ENCODE peak calls at places on chromosome 7, in seven cellular contexts. One of them, this sample, is unnamed.

GRCh38 chr7:111168182-111168581 is 77.3 kb downstream of the LRRN3 start:
- DNase-seq in activated T-cell treated with anti-CD3 and anti-CD28 coated beads for 1 hour: no peak
- DNase-seq in central memory CD8-positive, alpha-beta T cell: no peak
- DNase-seq in WTC11: no peak
- DNase-seq in AG10803: peak
- DNase-seq in CD4-positive, CD25-positive, alpha-beta regulatory T cell: no peak
- DNase-seq in T-cell: no peak
- DNase-seq in this sample: no peak

GRCh38 chr7:98701372-98701771 is 84.3 kb downstream of the NPTX2 start:
- DNase-seq in activated T-cell treated with anti-CD3 and anti-CD28 coated beads for 1 hour: no peak
- DNase-seq in central memory CD8-positive, alpha-beta T cell: no peak
- DNase-seq in WTC11: no peak
- DNase-seq in AG10803: no peak
- DNase-seq in CD4-positive, CD25-positive, alpha-beta regulatory T cell: no peak
- DNase-seq in T-cell: no peak
- DNase-seq in this sample: no peak

GRCh38 chr7:103127006-103127405 is 21.9 kb downstream of the NAPEPLD start:
- DNase-seq in activated T-cell treated with anti-CD3 and anti-CD28 coated beads for 1 hour: no peak
- DNase-seq in central memory CD8-positive, alpha-beta T cell: no peak
- DNase-seq in WTC11: no peak
- DNase-seq in AG10803: no peak
- DNase-seq in CD4-positive, CD25-positive, alpha-beta regulatory T cell: no peak
- DNase-seq in T-cell: no peak
- DNase-seq in this sample: no peak

GRCh38 chr7:158782638-158783490 is 46.4 kb downstream of the ESYT2 start:
- DNase-seq in activated T-cell treated with anti-CD3 and anti-CD28 coated beads for 1 hour: no peak
- DNase-seq in central memory CD8-positive, alpha-beta T cell: no peak
- DNase-seq in WTC11: no peak
- DNase-seq in AG10803: peak
- DNase-seq in CD4-positive, CD25-positive, alpha-beta regulatory T cell: no peak
- DNase-seq in T-cell: no peak
- DNase-seq in this sample: no peak

GRCh38 chr7:47382200-47382599 is 199.7 kb downstream of the TNS3 start:
- DNase-seq in activated T-cell treated with anti-CD3 and anti-CD28 coated beads for 1 hour: no peak
- DNase-seq in central memory CD8-positive, alpha-beta T cell: no peak
- DNase-seq in WTC11: no peak
- DNase-seq in AG10803: no peak
- DNase-seq in CD4-positive, CD25-positive, alpha-beta regulatory T cell: no peak
- DNase-seq in T-cell: no peak
- DNase-seq in this sample: no peak

GRCh38 chr7:134547738-134548054 is 1.2 kb upstream of the AKR1B15 start:
- DNase-seq in activated T-cell treated with anti-CD3 and anti-CD28 coated beads for 1 hour: no peak
- DNase-seq in central memory CD8-positive, alpha-beta T cell: no peak
- DNase-seq in WTC11: peak
- DNase-seq in AG10803: peak
- DNase-seq in CD4-positive, CD25-positive, alpha-beta regulatory T cell: no peak
- DNase-seq in T-cell: no peak
- DNase-seq in this sample: peak

GRCh38 chr7:107971613-107972012 is 31.3 kb downstream of the LAMB1 start:
- DNase-seq in activated T-cell treated with anti-CD3 and anti-CD28 coated beads for 1 hour: no peak
- DNase-seq in central memory CD8-positive, alpha-beta T cell: no peak
- DNase-seq in WTC11: no peak
- DNase-seq in AG10803: peak
- DNase-seq in CD4-positive, CD25-positive, alpha-beta regulatory T cell: no peak
- DNase-seq in T-cell: no peak
- DNase-seq in this sample: no peak

GRCh38 chr7:24419070-24419469 is 135.1 kb downstream of the NPY start:
- DNase-seq in activated T-cell treated with anti-CD3 and anti-CD28 coated beads for 1 hour: no peak
- DNase-seq in central memory CD8-positive, alpha-beta T cell: no peak
- DNase-seq in WTC11: no peak
- DNase-seq in AG10803: peak
- DNase-seq in CD4-positive, CD25-positive, alpha-beta regulatory T cell: peak
- DNase-seq in T-cell: no peak
- DNase-seq in this sample: no peak

GRCh38 chr7:4093035-4093434 is 589.1 kb upstream of the FOXK1 start:
- DNase-seq in activated T-cell treated with anti-CD3 and anti-CD28 coated beads for 1 hour: no peak
- DNase-seq in central memory CD8-positive, alpha-beta T cell: no peak
- DNase-seq in WTC11: no peak
- DNase-seq in AG10803: no peak
- DNase-seq in CD4-positive, CD25-positive, alpha-beta regulatory T cell: no peak
- DNase-seq in T-cell: no peak
- DNase-seq in this sample: no peak

GRCh38 chr7:36607741-36608140 is 116.6 kb downstream of the AOAH start:
- DNase-seq in activated T-cell treated with anti-CD3 and anti-CD28 coated beads for 1 hour: no peak
- DNase-seq in central memory CD8-positive, alpha-beta T cell: no peak
- DNase-seq in WTC11: no peak
- DNase-seq in AG10803: no peak
- DNase-seq in CD4-positive, CD25-positive, alpha-beta regulatory T cell: no peak
- DNase-seq in T-cell: no peak
- DNase-seq in this sample: no peak

GRCh38 chr7:55436457-55436856 is 71.3 kb downstream of the LANCL2 start:
- DNase-seq in activated T-cell treated with anti-CD3 and anti-CD28 coated beads for 1 hour: no peak
- DNase-seq in central memory CD8-positive, alpha-beta T cell: no peak
- DNase-seq in WTC11: no peak
- DNase-seq in AG10803: no peak
- DNase-seq in CD4-positive, CD25-positive, alpha-beta regulatory T cell: no peak
- DNase-seq in T-cell: no peak
- DNase-seq in this sample: no peak

GRCh38 chr7:132577206-132578049 is 1.2 kb upstream of the PLXNA4 start:
- DNase-seq in activated T-cell treated with anti-CD3 and anti-CD28 coated beads for 1 hour: no peak
- DNase-seq in central memory CD8-positive, alpha-beta T cell: no peak
- DNase-seq in WTC11: peak
- DNase-seq in AG10803: peak
- DNase-seq in CD4-positive, CD25-positive, alpha-beta regulatory T cell: no peak
- DNase-seq in T-cell: no peak
- DNase-seq in this sample: no peak

GRCh38 chr7:128105228-128106022 is 74.2 kb upstream of the LRRC4 start:
- DNase-seq in activated T-cell treated with anti-CD3 and anti-CD28 coated beads for 1 hour: no peak
- DNase-seq in central memory CD8-positive, alpha-beta T cell: no peak
- DNase-seq in WTC11: no peak
- DNase-seq in AG10803: no peak
- DNase-seq in CD4-positive, CD25-positive, alpha-beta regulatory T cell: no peak
- DNase-seq in T-cell: no peak
- DNase-seq in this sample: no peak

GRCh38 chr7:141702047-141702567 is at the start of gene DENND11:
- DNase-seq in activated T-cell treated with anti-CD3 and anti-CD28 coated beads for 1 hour: peak
- DNase-seq in central memory CD8-positive, alpha-beta T cell: peak
- DNase-seq in WTC11: peak
- DNase-seq in AG10803: peak
- DNase-seq in CD4-positive, CD25-positive, alpha-beta regulatory T cell: peak
- DNase-seq in T-cell: peak
- DNase-seq in this sample: no peak

GRCh38 chr7:130491841-130492518 is at the start of gene MEST:
- DNase-seq in activated T-cell treated with anti-CD3 and anti-CD28 coated beads for 1 hour: no peak
- DNase-seq in central memory CD8-positive, alpha-beta T cell: no peak
- DNase-seq in WTC11: peak
- DNase-seq in AG10803: no peak
- DNase-seq in CD4-positive, CD25-positive, alpha-beta regulatory T cell: no peak
- DNase-seq in T-cell: no peak
- DNase-seq in this sample: no peak

GRCh38 chr7:25926009-25926408 is 226.0 kb upstream of the NFE2L3 start:
- DNase-seq in activated T-cell treated with anti-CD3 and anti-CD28 coated beads for 1 hour: no peak
- DNase-seq in central memory CD8-positive, alpha-beta T cell: no peak
- DNase-seq in WTC11: no peak
- DNase-seq in AG10803: no peak
- DNase-seq in CD4-positive, CD25-positive, alpha-beta regulatory T cell: no peak
- DNase-seq in T-cell: no peak
- DNase-seq in this sample: no peak

GRCh38 chr7:92375013-92375412 is 72.3 kb upstream of the GATAD1 start:
- DNase-seq in activated T-cell treated with anti-CD3 and anti-CD28 coated beads for 1 hour: no peak
- DNase-seq in central memory CD8-positive, alpha-beta T cell: no peak
- DNase-seq in WTC11: no peak
- DNase-seq in AG10803: peak
- DNase-seq in CD4-positive, CD25-positive, alpha-beta regulatory T cell: no peak
- DNase-seq in T-cell: no peak
- DNase-seq in this sample: no peak

GRCh38 chr7:137591444-137591843 is 247.9 kb upstream of the PTN start:
- DNase-seq in activated T-cell treated with anti-CD3 and anti-CD28 coated beads for 1 hour: no peak
- DNase-seq in central memory CD8-positive, alpha-beta T cell: no peak
- DNase-seq in WTC11: no peak
- DNase-seq in AG10803: peak
- DNase-seq in CD4-positive, CD25-positive, alpha-beta regulatory T cell: no peak
- DNase-seq in T-cell: no peak
- DNase-seq in this sample: no peak

GRCh38 chr7:32943654-32944030 is 13.6 kb upstream of the FKBP9 start:
- DNase-seq in activated T-cell treated with anti-CD3 and anti-CD28 coated beads for 1 hour: no peak
- DNase-seq in central memory CD8-positive, alpha-beta T cell: no peak
- DNase-seq in WTC11: no peak
- DNase-seq in AG10803: no peak
- DNase-seq in CD4-positive, CD25-positive, alpha-beta regulatory T cell: no peak
- DNase-seq in T-cell: no peak
- DNase-seq in this sample: no peak

GRCh38 chr7:42071372-42072261 is 165.4 kb downstream of the GLI3 start:
- DNase-seq in activated T-cell treated with anti-CD3 and anti-CD28 coated beads for 1 hour: no peak
- DNase-seq in central memory CD8-positive, alpha-beta T cell: no peak
- DNase-seq in WTC11: no peak
- DNase-seq in AG10803: peak
- DNase-seq in CD4-positive, CD25-positive, alpha-beta regulatory T cell: no peak
- DNase-seq in T-cell: no peak
- DNase-seq in this sample: no peak

GRCh38 chr7:17516768-17517167 is 218.3 kb downstream of the AHR start:
- DNase-seq in activated T-cell treated with anti-CD3 and anti-CD28 coated beads for 1 hour: no peak
- DNase-seq in central memory CD8-positive, alpha-beta T cell: no peak
- DNase-seq in WTC11: no peak
- DNase-seq in AG10803: peak
- DNase-seq in CD4-positive, CD25-positive, alpha-beta regulatory T cell: no peak
- DNase-seq in T-cell: no peak
- DNase-seq in this sample: no peak

GRCh38 chr7:138074121-138074520 is 2.1 kb upstream of the AKR1D1 start:
- DNase-seq in activated T-cell treated with anti-CD3 and anti-CD28 coated beads for 1 hour: no peak
- DNase-seq in central memory CD8-positive, alpha-beta T cell: no peak
- DNase-seq in WTC11: no peak
- DNase-seq in AG10803: no peak
- DNase-seq in CD4-positive, CD25-positive, alpha-beta regulatory T cell: no peak
- DNase-seq in T-cell: no peak
- DNase-seq in this sample: no peak

GRCh38 chr7:94062372-94062771 is 58.2 kb upstream of the BET1 start:
- DNase-seq in activated T-cell treated with anti-CD3 and anti-CD28 coated beads for 1 hour: no peak
- DNase-seq in central memory CD8-positive, alpha-beta T cell: no peak
- DNase-seq in WTC11: no peak
- DNase-seq in AG10803: peak
- DNase-seq in CD4-positive, CD25-positive, alpha-beta regulatory T cell: no peak
- DNase-seq in T-cell: no peak
- DNase-seq in this sample: no peak

GRCh38 chr7:132969520-132969919 is 112.4 kb downstream of the CHCHD3 start:
- DNase-seq in activated T-cell treated with anti-CD3 and anti-CD28 coated beads for 1 hour: no peak
- DNase-seq in central memory CD8-positive, alpha-beta T cell: no peak
- DNase-seq in WTC11: no peak
- DNase-seq in AG10803: no peak
- DNase-seq in CD4-positive, CD25-positive, alpha-beta regulatory T cell: no peak
- DNase-seq in T-cell: no peak
- DNase-seq in this sample: no peak

GRCh38 chr7:140021603-140022002 is 41.1 kb downstream of the PARP12 start:
- DNase-seq in activated T-cell treated with anti-CD3 and anti-CD28 coated beads for 1 hour: no peak
- DNase-seq in central memory CD8-positive, alpha-beta T cell: no peak
- DNase-seq in WTC11: no peak
- DNase-seq in AG10803: no peak
- DNase-seq in CD4-positive, CD25-positive, alpha-beta regulatory T cell: no peak
- DNase-seq in T-cell: no peak
- DNase-seq in this sample: no peak

GRCh38 chr7:122944682-122945303 is 50.7 kb downstream of the TAS2R16 start:
- DNase-seq in activated T-cell treated with anti-CD3 and anti-CD28 coated beads for 1 hour: no peak
- DNase-seq in central memory CD8-positive, alpha-beta T cell: no peak
- DNase-seq in WTC11: no peak
- DNase-seq in AG10803: peak
- DNase-seq in CD4-positive, CD25-positive, alpha-beta regulatory T cell: no peak
- DNase-seq in T-cell: no peak
- DNase-seq in this sample: no peak